ENCODE peak calls at places on chromosomes 16 and 17, in eight cellular contexts. F, G, D, T, P, Y, M and S are unnamed samples.

GRCh38 chr17:80432961-80433550 is 18.1 kb downstream of the ENDOV start:
- DNase-seq in F (no peak), G (no peak), D (no peak), T (no peak), P (no peak), Y (no peak), M (no peak), S (no peak)

GRCh38 chr16:23595246-23595950 is 718 bp downstream of the NDUFAB1 start:
- DNase-seq in F (no peak), G (no peak), D (no peak), T (no peak), P (no peak), Y (peak), M (no peak), S (no peak)

GRCh38 chr17:35056013-35056412 is 7.5 kb downstream of the RFFL start:
- DNase-seq in F (no peak), G (no peak), D (no peak), T (no peak), P (no peak), Y (no peak), M (no peak), S (no peak)

GRCh38 chr16:73068546-73069401 is 20.8 kb upstream of the ZFHX3 start:
- DNase-seq in F (peak), G (no peak), D (peak), T (peak), P (peak), Y (peak), M (no peak), S (peak)

GRCh38 chr17:78619334-78619733 is 42.1 kb upstream of the DNAH17 start:
- DNase-seq in F (no peak), G (no peak), D (no peak), T (no peak), P (no peak), Y (no peak), M (no peak), S (no peak)

GRCh38 chr17:81537343-81537855 is 9.2 kb downstream of the FSCN2 start:
- DNase-seq in F (peak), G (peak), D (no peak), T (no peak), P (no peak), Y (peak), M (peak), S (no peak)

GRCh38 chr16:35252356-35252936 is 1793.0 kb downstream of the TP53TG3F start:
- DNase-seq in F (no peak), G (no peak), D (no peak), T (peak), P (no peak), Y (no peak), M (no peak), S (peak)

GRCh38 chr17:17205368-17206148 is 575 bp downstream of the PLD6 start:
- DNase-seq in F (peak), G (peak), D (peak), T (peak), P (peak), Y (no peak), M (no peak), S (peak)

GRCh38 chr17:16217002-16217635 is at the start of gene PIGL:
- DNase-seq in F (peak), G (peak), D (peak), T (peak), P (peak), Y (peak), M (peak), S (peak)

GRCh38 chr17:77470800-77471733 is 330.3 kb downstream of the SEC14L1 start:
- DNase-seq in F (no peak), G (no peak), D (no peak), T (peak), P (peak), Y (peak), M (no peak), S (peak)

GRCh38 chr17:17179371-17179827 is 26.7 kb downstream of the PLD6 start:
- DNase-seq in F (no peak), G (no peak), D (peak), T (no peak), P (no peak), Y (no peak), M (no peak), S (no peak)

GRCh38 chr17:77311371-77311981 is 170.7 kb downstream of the SEC14L1 start:
- DNase-seq in F (no peak), G (no peak), D (no peak), T (no peak), P (no peak), Y (no peak), M (no peak), S (no peak)

GRCh38 chr17:58279736-58280479 is 827 bp downstream of the MPO start:
- DNase-seq in F (no peak), G (no peak), D (no peak), T (no peak), P (no peak), Y (no peak), M (no peak), S (no peak)

GRCh38 chr17:18004345-18004744 is 31.7 kb downstream of the DRC3 start:
- DNase-seq in F (no peak), G (no peak), D (peak), T (no peak), P (no peak), Y (no peak), M (no peak), S (no peak)

GRCh38 chr16:1137604-1138003 is 15.3 kb upstream of the CACNA1H start:
- DNase-seq in F (peak), G (no peak), D (no peak), T (no peak), P (no peak), Y (no peak), M (no peak), S (no peak)
- TF ChIP-seq CTCF in F (no peak), G (no peak), D (no peak), T (no peak), P (no peak), Y (no peak), M (no peak), S (no peak)

DNA sequence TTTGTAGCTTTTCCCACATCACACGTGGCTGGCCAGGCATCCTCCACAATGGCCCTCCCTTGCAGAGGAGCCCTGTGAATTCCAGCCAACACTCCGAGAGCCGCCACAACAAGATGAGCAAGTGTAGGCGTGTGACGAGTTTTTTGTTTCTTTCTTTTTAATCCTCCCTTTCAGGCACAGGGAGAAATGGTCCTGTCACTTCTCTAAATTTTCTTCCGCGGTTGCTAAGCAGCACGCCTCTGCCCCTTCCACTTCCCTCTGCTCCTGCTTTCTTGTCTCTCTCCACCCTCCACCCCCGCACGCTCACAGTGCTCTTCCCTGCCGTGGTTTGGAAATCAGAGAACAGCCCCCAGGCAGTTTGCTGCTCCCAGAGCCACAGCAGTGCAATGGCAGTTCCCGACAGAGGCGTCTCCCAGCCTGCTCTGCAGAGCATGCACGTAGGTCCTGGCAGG is 68.0 kb upstream of the MRTFB start:
- DNase-seq in F (peak), G (peak), D (peak), T (peak), P (peak), Y (peak), M (no peak), S (peak)
- TF ChIP-seq CTCF in F (no peak), G (no peak), D (no peak), T (no peak), P (peak), Y (no peak), M (peak), S (peak)

GRCh38 chr17:19867094-19867653 is 562 bp downstream of the ULK2 start:
- DNase-seq in F (peak), G (peak), D (peak), T (peak), P (peak), Y (peak), M (peak), S (peak)
- TF ChIP-seq CTCF in F (no peak), G (no peak), D (peak), T (peak), P (peak), Y (peak), M (no peak), S (peak)

DNA sequence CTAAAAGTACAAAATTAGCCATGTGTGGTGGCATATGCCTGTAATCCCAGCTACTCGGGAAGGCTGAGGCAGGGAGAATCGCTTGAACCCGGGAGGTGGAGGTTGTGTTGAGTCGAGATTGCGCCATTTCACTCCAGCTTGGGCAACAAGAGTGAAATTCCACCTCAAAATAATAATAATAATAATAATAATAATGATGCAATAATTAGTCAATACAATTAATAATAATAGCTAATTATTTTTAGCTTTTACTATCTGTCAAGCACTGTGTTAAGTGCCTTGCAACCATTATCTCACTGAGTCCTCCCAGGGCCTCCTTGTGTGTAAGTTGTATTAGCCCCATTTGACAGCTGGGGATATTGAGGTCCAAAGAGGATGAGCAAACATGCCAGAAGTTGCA is 14.3 kb upstream of the HS3ST3A1 start:
- DNase-seq in F (no peak), G (no peak), D (no peak), T (no peak), P (no peak), Y (no peak), M (no peak), S (no peak)
- TF ChIP-seq CTCF in F (no peak), G (no peak), D (no peak), T (no peak), P (no peak), Y (no peak), M (no peak), S (no peak)

GRCh38 chr16:86798247-86799041 is 220.1 kb downstream of the FOXL1 start:
- DNase-seq in F (no peak), G (no peak), D (peak), T (peak), P (no peak), Y (no peak), M (no peak), S (peak)

GRCh38 chr16:86800914-86801313 is 222.6 kb downstream of the FOXL1 start:
- DNase-seq in F (no peak), G (no peak), D (no peak), T (no peak), P (no peak), Y (no peak), M (no peak), S (no peak)

GRCh38 chr16:86799367-86799766 is 221.0 kb downstream of the FOXL1 start:
- DNase-seq in F (no peak), G (no peak), D (no peak), T (no peak), P (no peak), Y (no peak), M (no peak), S (no peak)

GRCh38 chr16:86794216-86794864 is 216.0 kb downstream of the FOXL1 start:
- DNase-seq in F (no peak), G (no peak), D (no peak), T (no peak), P (no peak), Y (no peak), M (no peak), S (no peak)

DNA sequence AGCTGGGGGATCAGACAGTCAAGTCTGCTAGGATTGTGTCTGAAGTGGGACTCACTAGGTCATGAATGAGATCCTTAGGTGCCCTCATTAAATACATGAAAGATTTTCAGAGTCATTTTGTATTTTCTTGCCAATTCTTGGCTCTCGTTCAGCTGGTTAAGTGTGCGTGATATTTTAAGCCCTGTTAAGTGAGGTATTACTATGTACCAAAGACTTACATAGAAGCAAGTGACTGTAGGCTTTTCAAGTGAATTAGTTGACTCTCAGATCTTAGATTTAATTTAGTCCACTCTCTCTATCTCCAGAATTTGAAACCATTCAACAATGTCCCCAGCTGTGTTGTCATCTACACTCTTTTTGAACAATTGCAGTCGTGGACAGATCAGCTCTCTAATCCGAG is 219.4 kb downstream of the FOXL1 start:
- DNase-seq in F (no peak), G (no peak), D (no peak), T (no peak), P (no peak), Y (no peak), M (no peak), S (no peak)
- TF ChIP-seq CTCF in F (no peak), G (no peak), D (no peak), T (no peak), P (no peak), Y (no peak), M (no peak), S (no peak)